ENCODE peak calls at places on chromosomes 16 and 17, in seven cellular contexts. One of them, this sample, is unnamed.
A peak's percentile ranks its signal among the peaks of the same experiment; 100 is the strongest.

GRCh38 chr16:25210758-25211157 is 6.0 kb upstream of the AQP8 start:
- DNase-seq in left cardiac atrium: no peak
- DNase-seq in H1: no peak
- DNase-seq in AG09319: no peak
- DNase-seq in retina: no peak
- DNase-seq in NCI-H1092: no peak
- DNase-seq in activated T-helper 2 cell treated with anti-CD3 and anti-CD28 coated beads, Interferon-gamma antibody, Interleukin-2, Interleukin-4, amounts not matched to agents 10 μg/mL and 5 μg/mL and 100 μg/mL, durations not matched to agents 14 hours and 24 hours and 36 hours: no peak
- DNase-seq in this sample: no peak

GRCh38 chr17:45843722-45844121 is 959 bp upstream of the SPPL2C start:
- DNase-seq in left cardiac atrium: no peak
- DNase-seq in H1: no peak
- DNase-seq in AG09319: no peak
- DNase-seq in retina: no peak
- DNase-seq in NCI-H1092: no peak
- DNase-seq in activated T-helper 2 cell treated with anti-CD3 and anti-CD28 coated beads, Interferon-gamma antibody, Interleukin-2, Interleukin-4, amounts not matched to agents 10 μg/mL and 5 μg/mL and 100 μg/mL, durations not matched to agents 14 hours and 24 hours and 36 hours: no peak
- DNase-seq in this sample: no peak

GRCh38 chr16:31354394-31355291 is at the start of gene ITGAX:
- DNase-seq in left cardiac atrium: peak; percentile 63
- DNase-seq in H1: no peak
- DNase-seq in AG09319: no peak
- DNase-seq in retina: no peak
- DNase-seq in NCI-H1092: no peak
- DNase-seq in activated T-helper 2 cell treated with anti-CD3 and anti-CD28 coated beads, Interferon-gamma antibody, Interleukin-2, Interleukin-4, amounts not matched to agents 10 μg/mL and 5 μg/mL and 100 μg/mL, durations not matched to agents 14 hours and 24 hours and 36 hours: peak; percentile 64
- DNase-seq in this sample: no peak

GRCh38 chr16:5071681-5072333 is at the start of gene ALG1:
- DNase-seq in left cardiac atrium: peak; percentile 93
- DNase-seq in H1: peak; percentile 94
- DNase-seq in AG09319: peak; percentile 61
- DNase-seq in retina: peak; percentile 94
- DNase-seq in NCI-H1092: peak; percentile 87
- DNase-seq in activated T-helper 2 cell treated with anti-CD3 and anti-CD28 coated beads, Interferon-gamma antibody, Interleukin-2, Interleukin-4, amounts not matched to agents 10 μg/mL and 5 μg/mL and 100 μg/mL, durations not matched to agents 14 hours and 24 hours and 36 hours: peak; percentile 88
- DNase-seq in this sample: peak; percentile 63

GRCh38 chr17:61862105-61862574 is 1.2 kb downstream of the BRIP1 start:
- DNase-seq in left cardiac atrium: no peak
- DNase-seq in H1: no peak
- DNase-seq in AG09319: no peak
- DNase-seq in retina: no peak
- DNase-seq in NCI-H1092: no peak
- DNase-seq in activated T-helper 2 cell treated with anti-CD3 and anti-CD28 coated beads, Interferon-gamma antibody, Interleukin-2, Interleukin-4, amounts not matched to agents 10 μg/mL and 5 μg/mL and 100 μg/mL, durations not matched to agents 14 hours and 24 hours and 36 hours: no peak
- DNase-seq in this sample: no peak

GRCh38 chr16:55835578-55835977 is 2.7 kb upstream of the CES1 start:
- DNase-seq in left cardiac atrium: peak; percentile 56
- DNase-seq in H1: no peak
- DNase-seq in AG09319: no peak
- DNase-seq in retina: no peak
- DNase-seq in NCI-H1092: no peak
- DNase-seq in activated T-helper 2 cell treated with anti-CD3 and anti-CD28 coated beads, Interferon-gamma antibody, Interleukin-2, Interleukin-4, amounts not matched to agents 10 μg/mL and 5 μg/mL and 100 μg/mL, durations not matched to agents 14 hours and 24 hours and 36 hours: no peak
- DNase-seq in this sample: no peak

GRCh38 chr16:73172621-73173312 is 124.8 kb upstream of the ZFHX3 start:
- DNase-seq in left cardiac atrium: peak; percentile 80
- DNase-seq in H1: peak; percentile 55
- DNase-seq in AG09319: peak; percentile 98
- DNase-seq in retina: no peak
- DNase-seq in NCI-H1092: peak; percentile 95
- DNase-seq in activated T-helper 2 cell treated with anti-CD3 and anti-CD28 coated beads, Interferon-gamma antibody, Interleukin-2, Interleukin-4, amounts not matched to agents 10 μg/mL and 5 μg/mL and 100 μg/mL, durations not matched to agents 14 hours and 24 hours and 36 hours: no peak
- DNase-seq in this sample: peak; percentile 94

GRCh38 chr16:54034684-54035083 is 251.9 kb downstream of the IRX3 start:
- DNase-seq in left cardiac atrium: no peak
- DNase-seq in H1: no peak
- DNase-seq in AG09319: no peak
- DNase-seq in retina: no peak
- DNase-seq in NCI-H1092: no peak
- DNase-seq in activated T-helper 2 cell treated with anti-CD3 and anti-CD28 coated beads, Interferon-gamma antibody, Interleukin-2, Interleukin-4, amounts not matched to agents 10 μg/mL and 5 μg/mL and 100 μg/mL, durations not matched to agents 14 hours and 24 hours and 36 hours: no peak
- DNase-seq in this sample: no peak

GRCh38 chr17:12463102-12463501 is 202.6 kb upstream of the MYOCD start:
- DNase-seq in left cardiac atrium: no peak
- DNase-seq in H1: no peak
- DNase-seq in AG09319: no peak
- DNase-seq in retina: no peak
- DNase-seq in NCI-H1092: no peak
- DNase-seq in activated T-helper 2 cell treated with anti-CD3 and anti-CD28 coated beads, Interferon-gamma antibody, Interleukin-2, Interleukin-4, amounts not matched to agents 10 μg/mL and 5 μg/mL and 100 μg/mL, durations not matched to agents 14 hours and 24 hours and 36 hours: no peak
- DNase-seq in this sample: no peak

GRCh38 chr17:17824119-17824779 is 12.5 kb downstream of the SREBF1 start:
- DNase-seq in left cardiac atrium: peak; percentile 46
- DNase-seq in H1: peak; percentile 68
- DNase-seq in AG09319: no peak
- DNase-seq in retina: no peak
- DNase-seq in NCI-H1092: no peak
- DNase-seq in activated T-helper 2 cell treated with anti-CD3 and anti-CD28 coated beads, Interferon-gamma antibody, Interleukin-2, Interleukin-4, amounts not matched to agents 10 μg/mL and 5 μg/mL and 100 μg/mL, durations not matched to agents 14 hours and 24 hours and 36 hours: no peak
- DNase-seq in this sample: no peak

GRCh38 chr17:60641810-60642220 is 35.8 kb upstream of the BCAS3 start:
- DNase-seq in left cardiac atrium: peak; percentile 44
- DNase-seq in H1: peak; percentile 48
- DNase-seq in AG09319: peak; percentile 29
- DNase-seq in retina: peak; percentile 64
- DNase-seq in NCI-H1092: peak; percentile 79
- DNase-seq in activated T-helper 2 cell treated with anti-CD3 and anti-CD28 coated beads, Interferon-gamma antibody, Interleukin-2, Interleukin-4, amounts not matched to agents 10 μg/mL and 5 μg/mL and 100 μg/mL, durations not matched to agents 14 hours and 24 hours and 36 hours: peak; percentile 18
- DNase-seq in this sample: peak; percentile 53

GRCh38 chr17:55072910-55073309 is 104.3 kb downstream of the STXBP4 start:
- DNase-seq in left cardiac atrium: no peak
- DNase-seq in H1: no peak
- DNase-seq in AG09319: no peak
- DNase-seq in retina: peak; percentile 32
- DNase-seq in NCI-H1092: no peak
- DNase-seq in activated T-helper 2 cell treated with anti-CD3 and anti-CD28 coated beads, Interferon-gamma antibody, Interleukin-2, Interleukin-4, amounts not matched to agents 10 μg/mL and 5 μg/mL and 100 μg/mL, durations not matched to agents 14 hours and 24 hours and 36 hours: no peak
- DNase-seq in this sample: no peak

GRCh38 chr17:81295678-81296381 is 723 bp upstream of the SLC38A10 start:
- DNase-seq in left cardiac atrium: no peak
- DNase-seq in H1: no peak
- DNase-seq in AG09319: no peak
- DNase-seq in retina: no peak
- DNase-seq in NCI-H1092: no peak
- DNase-seq in activated T-helper 2 cell treated with anti-CD3 and anti-CD28 coated beads, Interferon-gamma antibody, Interleukin-2, Interleukin-4, amounts not matched to agents 10 μg/mL and 5 μg/mL and 100 μg/mL, durations not matched to agents 14 hours and 24 hours and 36 hours: peak; percentile 32
- DNase-seq in this sample: no peak

GRCh38 chr17:10251212-10251948 is 53.0 kb upstream of the GAS7 start:
- DNase-seq in left cardiac atrium: no peak
- DNase-seq in H1: no peak
- DNase-seq in AG09319: no peak
- DNase-seq in retina: no peak
- DNase-seq in NCI-H1092: no peak
- DNase-seq in activated T-helper 2 cell treated with anti-CD3 and anti-CD28 coated beads, Interferon-gamma antibody, Interleukin-2, Interleukin-4, amounts not matched to agents 10 μg/mL and 5 μg/mL and 100 μg/mL, durations not matched to agents 14 hours and 24 hours and 36 hours: no peak
- DNase-seq in this sample: no peak

GRCh38 chr17:14515015-14515414 is 214.1 kb downstream of the HS3ST3B1 start:
- DNase-seq in left cardiac atrium: no peak
- DNase-seq in H1: no peak
- DNase-seq in AG09319: no peak
- DNase-seq in retina: no peak
- DNase-seq in NCI-H1092: no peak
- DNase-seq in activated T-helper 2 cell treated with anti-CD3 and anti-CD28 coated beads, Interferon-gamma antibody, Interleukin-2, Interleukin-4, amounts not matched to agents 10 μg/mL and 5 μg/mL and 100 μg/mL, durations not matched to agents 14 hours and 24 hours and 36 hours: no peak
- DNase-seq in this sample: no peak

GRCh38 chr16:87698676-87699179 is 67.1 kb downstream of the KLHDC4 start:
- DNase-seq in left cardiac atrium: no peak
- DNase-seq in H1: no peak
- DNase-seq in AG09319: no peak
- DNase-seq in retina: no peak
- DNase-seq in NCI-H1092: no peak
- DNase-seq in activated T-helper 2 cell treated with anti-CD3 and anti-CD28 coated beads, Interferon-gamma antibody, Interleukin-2, Interleukin-4, amounts not matched to agents 10 μg/mL and 5 μg/mL and 100 μg/mL, durations not matched to agents 14 hours and 24 hours and 36 hours: no peak
- DNase-seq in this sample: no peak